ENCODE peak calls at places on chromosomes 3 and 15, in seven cellular contexts. One of them, this sample, is unnamed.

GRCh38 chr3:100630664-100631063 is 21.3 kb downstream of the ADGRG7 start:
- DNase-seq in lung: no peak
- DNase-seq in NB4: no peak
- DNase-seq in CD4-positive, alpha-beta T cell: no peak
- DNase-seq in K562: peak; percentile 22
- DNase-seq in upper lobe of left lung: no peak
- DNase-seq in pancreas: no peak
- DNase-seq in this sample: no peak

GRCh38 chr3:129161860-129162271 is 1.0 kb upstream of the ISY1 start:
- DNase-seq in pancreas: no peak
- DNase-seq in CD4-positive, alpha-beta T cell: no peak
- DNase-seq in K562: no peak
- DNase-seq in NB4: peak; percentile 56
- DNase-seq in lung: no peak
- DNase-seq in upper lobe of left lung: no peak
- DNase-seq in this sample: no peak

GRCh38 chr3:124351430-124352142 is 359.7 kb upstream of the ROPN1 start:
- DNase-seq in NB4: peak; percentile 46
- DNase-seq in CD4-positive, alpha-beta T cell: no peak
- DNase-seq in pancreas: peak; percentile 14
- DNase-seq in lung: peak; percentile 49
- DNase-seq in K562: peak; percentile 26
- DNase-seq in upper lobe of left lung: no peak
- DNase-seq in this sample: no peak

GRCh38 chr3:146814601-146815315 is 209.6 kb upstream of the PLSCR5 start:
- DNase-seq in NB4: no peak
- DNase-seq in upper lobe of left lung: no peak
- DNase-seq in K562: no peak
- DNase-seq in CD4-positive, alpha-beta T cell: no peak
- DNase-seq in lung: no peak
- DNase-seq in pancreas: no peak
- DNase-seq in this sample: no peak

GRCh38 chr3:56787784-56788256 is 13.9 kb downstream of the ARHGEF3 start:
- DNase-seq in pancreas: no peak
- DNase-seq in K562: no peak
- DNase-seq in CD4-positive, alpha-beta T cell: peak; percentile 43
- DNase-seq in upper lobe of left lung: no peak
- DNase-seq in NB4: peak; percentile 47
- DNase-seq in lung: no peak
- DNase-seq in this sample: no peak

GRCh38 chr15:35320158-35320780 is 225.7 kb downstream of the DPH6 start:
- DNase-seq in pancreas: no peak
- DNase-seq in lung: no peak
- DNase-seq in NB4: no peak
- DNase-seq in upper lobe of left lung: no peak
- DNase-seq in CD4-positive, alpha-beta T cell: no peak
- DNase-seq in K562: no peak
- DNase-seq in this sample: no peak

GRCh38 chr3:122512284-122512683 is 2.5 kb downstream of the KPNA1 start:
- DNase-seq in pancreas: no peak
- DNase-seq in upper lobe of left lung: no peak
- DNase-seq in NB4: no peak
- DNase-seq in K562: no peak
- DNase-seq in CD4-positive, alpha-beta T cell: no peak
- DNase-seq in lung: no peak
- DNase-seq in this sample: no peak

GRCh38 chr3:38651153-38651789 is 1.8 kb upstream of the SCN5A start:
- DNase-seq in lung: peak; percentile 71
- DNase-seq in upper lobe of left lung: peak; percentile 29
- DNase-seq in CD4-positive, alpha-beta T cell: peak; percentile 57
- DNase-seq in pancreas: peak; percentile 49
- DNase-seq in K562: peak; percentile 84
- DNase-seq in NB4: peak; percentile 62
- DNase-seq in this sample: no peak

GRCh38 chr3:134463676-134464611 is 21.8 kb downstream of the ANAPC13 start:
- DNase-seq in CD4-positive, alpha-beta T cell: no peak
- DNase-seq in upper lobe of left lung: no peak
- DNase-seq in pancreas: peak; percentile 34
- DNase-seq in lung: peak; percentile 47
- DNase-seq in K562: no peak
- DNase-seq in NB4: no peak
- DNase-seq in this sample: peak; percentile 70

GRCh38 chr3:49654955-49655556 is 19.1 kb upstream of the APEH start:
- DNase-seq in upper lobe of left lung: no peak
- DNase-seq in lung: no peak
- DNase-seq in pancreas: no peak
- DNase-seq in CD4-positive, alpha-beta T cell: no peak
- DNase-seq in K562: no peak
- DNase-seq in NB4: no peak
- DNase-seq in this sample: no peak

GRCh38 chr3:129119365-129120100 is 2.1 kb downstream of the RAB43 start:
- DNase-seq in K562: peak; percentile 54
- DNase-seq in CD4-positive, alpha-beta T cell: no peak
- DNase-seq in upper lobe of left lung: no peak
- DNase-seq in lung: peak; percentile 36
- DNase-seq in NB4: peak; percentile 36
- DNase-seq in pancreas: peak; percentile 56
- DNase-seq in this sample: no peak

GRCh38 chr15:64846246-64846645 is 4.5 kb downstream of the PLEKHO2 start:
- DNase-seq in CD4-positive, alpha-beta T cell: no peak
- DNase-seq in K562: no peak
- DNase-seq in upper lobe of left lung: no peak
- DNase-seq in NB4: no peak
- DNase-seq in pancreas: no peak
- DNase-seq in lung: no peak
- DNase-seq in this sample: no peak

GRCh38 chr3:197718904-197719303 is 17.8 kb downstream of the RUBCN start:
- DNase-seq in K562: no peak
- DNase-seq in lung: no peak
- DNase-seq in pancreas: no peak
- DNase-seq in upper lobe of left lung: no peak
- DNase-seq in NB4: no peak
- DNase-seq in CD4-positive, alpha-beta T cell: no peak
- DNase-seq in this sample: no peak

GRCh38 chr3:71385040-71385685 is 198.4 kb downstream of the FOXP1 start:
- DNase-seq in NB4: peak; percentile 15
- DNase-seq in CD4-positive, alpha-beta T cell: no peak
- DNase-seq in lung: no peak
- DNase-seq in upper lobe of left lung: no peak
- DNase-seq in K562: no peak
- DNase-seq in pancreas: no peak
- DNase-seq in this sample: no peak

GRCh38 chr3:197956626-197956988 is 3.4 kb upstream of the LMLN start:
- DNase-seq in NB4: peak; percentile 34
- DNase-seq in pancreas: no peak
- DNase-seq in lung: no peak
- DNase-seq in upper lobe of left lung: no peak
- DNase-seq in K562: peak; percentile 46
- DNase-seq in CD4-positive, alpha-beta T cell: no peak
- DNase-seq in this sample: no peak

GRCh38 chr3:61724183-61724582 is 162.8 kb downstream of the PTPRG start:
- DNase-seq in CD4-positive, alpha-beta T cell: no peak
- DNase-seq in lung: no peak
- DNase-seq in upper lobe of left lung: no peak
- DNase-seq in K562: no peak
- DNase-seq in pancreas: no peak
- DNase-seq in NB4: no peak
- DNase-seq in this sample: no peak

GRCh38 chr15:36612063-36612788 is 32.8 kb downstream of the CDIN1 start:
- DNase-seq in K562: no peak
- DNase-seq in lung: no peak
- DNase-seq in CD4-positive, alpha-beta T cell: no peak
- DNase-seq in upper lobe of left lung: no peak
- DNase-seq in NB4: no peak
- DNase-seq in pancreas: no peak
- DNase-seq in this sample: no peak

GRCh38 chr3:33940149-33940548 is 141.7 kb downstream of the PDCD6IP start:
- DNase-seq in pancreas: no peak
- DNase-seq in K562: peak; percentile 60
- DNase-seq in CD4-positive, alpha-beta T cell: no peak
- DNase-seq in upper lobe of left lung: no peak
- DNase-seq in NB4: no peak
- DNase-seq in lung: no peak
- DNase-seq in this sample: no peak

GRCh38 chr3:127457094-127457475 is 133.4 kb downstream of the TPRA1 start:
- DNase-seq in NB4: no peak
- DNase-seq in upper lobe of left lung: peak; percentile 86
- DNase-seq in K562: no peak
- DNase-seq in CD4-positive, alpha-beta T cell: no peak
- DNase-seq in lung: peak; percentile 44
- DNase-seq in pancreas: no peak
- DNase-seq in this sample: no peak

GRCh38 chr3:129441782-129442181 is 1.8 kb downstream of the IFT122 start:
- DNase-seq in upper lobe of left lung: no peak
- DNase-seq in CD4-positive, alpha-beta T cell: no peak
- DNase-seq in lung: no peak
- DNase-seq in NB4: peak; percentile 39
- DNase-seq in K562: no peak
- DNase-seq in pancreas: no peak
- DNase-seq in this sample: no peak

GRCh38 chr3:29170894-29171582 is 109.8 kb upstream of the RBMS3 start:
- DNase-seq in upper lobe of left lung: no peak
- DNase-seq in NB4: no peak
- DNase-seq in CD4-positive, alpha-beta T cell: no peak
- DNase-seq in lung: no peak
- DNase-seq in K562: no peak
- DNase-seq in pancreas: no peak
- DNase-seq in this sample: no peak

GRCh38 chr3:152300029-152300764 is 31.5 kb downstream of the MBNL1 start:
- DNase-seq in pancreas: no peak
- DNase-seq in NB4: no peak
- DNase-seq in lung: no peak
- DNase-seq in CD4-positive, alpha-beta T cell: no peak
- DNase-seq in upper lobe of left lung: no peak
- DNase-seq in K562: no peak
- DNase-seq in this sample: no peak

GRCh38 chr3:42148982-42149432 is 57.9 kb downstream of the TRAK1 start:
- DNase-seq in lung: no peak
- DNase-seq in NB4: peak; percentile 7
- DNase-seq in pancreas: no peak
- DNase-seq in upper lobe of left lung: no peak
- DNase-seq in K562: peak; percentile 81
- DNase-seq in CD4-positive, alpha-beta T cell: no peak
- DNase-seq in this sample: peak; percentile 61

GRCh38 chr15:70974004-70974832 is 81.6 kb downstream of the LRRC49 start:
- DNase-seq in lung: no peak
- DNase-seq in CD4-positive, alpha-beta T cell: no peak
- DNase-seq in NB4: peak; percentile 47
- DNase-seq in upper lobe of left lung: no peak
- DNase-seq in K562: peak; percentile 14
- DNase-seq in pancreas: no peak
- DNase-seq in this sample: no peak
- TF ChIP-seq CTCF in lung: no peak
- TF ChIP-seq CTCF in CD4-positive, alpha-beta T cell: no peak
- TF ChIP-seq CTCF in NB4: peak; percentile 6
- TF ChIP-seq CTCF in upper lobe of left lung: no peak
- TF ChIP-seq CTCF in K562: no peak
- TF ChIP-seq CTCF in pancreas: no peak
- TF ChIP-seq CTCF in this sample: peak; percentile 65

GRCh38 chr3:117455782-117456181 is 746.2 kb downstream of the TUSC7 start:
- DNase-seq in upper lobe of left lung: no peak
- DNase-seq in NB4: no peak
- DNase-seq in lung: no peak
- DNase-seq in pancreas: no peak
- DNase-seq in K562: no peak
- DNase-seq in CD4-positive, alpha-beta T cell: no peak
- DNase-seq in this sample: no peak

GRCh38 chr3:117454928-117455327 is 745.3 kb downstream of the TUSC7 start:
- DNase-seq in upper lobe of left lung: no peak
- DNase-seq in K562: no peak
- DNase-seq in lung: no peak
- DNase-seq in NB4: no peak
- DNase-seq in pancreas: no peak
- DNase-seq in CD4-positive, alpha-beta T cell: no peak
- DNase-seq in this sample: no peak

DNA sequence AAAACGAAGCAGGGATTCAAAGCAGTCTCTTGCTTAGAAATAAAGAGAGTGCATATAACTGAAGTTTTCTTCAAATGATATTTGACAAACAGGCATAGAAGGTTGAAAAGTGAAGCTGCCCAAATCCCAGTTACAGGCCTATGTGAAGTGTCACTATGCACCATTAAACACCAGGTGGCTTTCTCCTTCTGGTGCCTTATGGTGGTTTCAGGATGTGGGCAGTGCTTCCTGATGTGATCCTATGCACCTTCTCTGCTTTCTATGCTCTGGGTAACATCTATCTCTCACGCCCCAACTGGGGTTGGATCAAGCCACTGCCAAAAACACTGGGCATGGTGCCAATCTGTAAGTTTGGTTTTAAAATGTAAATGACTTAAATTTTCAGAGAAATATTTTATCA is 744.7 kb downstream of the TUSC7 start:
- DNase-seq in pancreas: no peak
- DNase-seq in CD4-positive, alpha-beta T cell: no peak
- DNase-seq in K562: no peak
- DNase-seq in NB4: no peak
- DNase-seq in lung: no peak
- DNase-seq in upper lobe of left lung: no peak
- DNase-seq in this sample: no peak
- TF ChIP-seq CTCF in pancreas: no peak
- TF ChIP-seq CTCF in CD4-positive, alpha-beta T cell: no peak
- TF ChIP-seq CTCF in K562: no peak
- TF ChIP-seq CTCF in NB4: no peak
- TF ChIP-seq CTCF in lung: no peak
- TF ChIP-seq CTCF in upper lobe of left lung: no peak
- TF ChIP-seq CTCF in this sample: no peak

GRCh38 chr3:195909294-195909644 is 918 bp upstream of the TNK2 start:
- DNase-seq in pancreas: no peak
- DNase-seq in upper lobe of left lung: peak; percentile 90
- DNase-seq in CD4-positive, alpha-beta T cell: no peak
- DNase-seq in NB4: peak; percentile 78
- DNase-seq in lung: no peak
- DNase-seq in K562: no peak
- DNase-seq in this sample: no peak
- TF ChIP-seq CTCF in pancreas: no peak
- TF ChIP-seq CTCF in upper lobe of left lung: no peak
- TF ChIP-seq CTCF in CD4-positive, alpha-beta T cell: no peak
- TF ChIP-seq CTCF in NB4: no peak
- TF ChIP-seq CTCF in lung: no peak
- TF ChIP-seq CTCF in K562: no peak
- TF ChIP-seq CTCF in this sample: no peak

DNA sequence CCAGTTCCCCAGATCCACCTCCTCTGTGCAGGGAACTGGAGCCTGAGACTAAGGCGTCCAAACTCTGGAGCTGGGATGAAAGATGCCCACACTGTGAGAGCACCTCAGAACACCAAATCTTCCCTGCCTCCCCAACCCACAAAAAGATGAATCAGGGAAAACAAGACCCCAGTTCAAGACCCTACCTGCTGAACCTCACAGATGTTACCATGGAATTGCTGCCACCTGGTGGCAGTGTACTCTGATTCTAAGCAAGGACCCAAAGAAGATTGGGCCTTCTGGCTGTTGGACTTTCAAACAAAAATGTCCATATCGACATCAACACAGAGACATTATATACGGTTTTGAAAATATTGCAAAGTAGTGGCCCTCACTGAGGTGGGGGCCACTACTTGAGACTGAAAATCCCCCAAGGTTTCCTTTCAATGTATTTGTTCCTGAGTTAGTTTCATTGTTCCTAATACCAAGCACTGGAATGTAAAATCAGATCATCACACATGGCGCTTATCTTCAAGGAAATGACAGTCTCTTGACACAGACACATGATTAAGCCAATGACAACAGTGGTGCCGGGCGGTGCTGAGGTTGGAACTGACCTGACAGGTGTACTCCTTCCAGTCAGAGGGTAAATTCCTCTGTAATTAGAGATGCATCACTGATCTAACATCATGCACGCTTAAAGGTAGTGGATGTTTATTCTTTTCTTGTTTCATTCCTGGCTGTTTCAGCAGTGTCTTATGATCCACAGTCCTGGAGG is 67.6 kb downstream of the SLC6A11 start:
- DNase-seq in NB4: peak; percentile 45
- DNase-seq in K562: peak; percentile 38
- DNase-seq in pancreas: no peak
- DNase-seq in upper lobe of left lung: no peak
- DNase-seq in CD4-positive, alpha-beta T cell: no peak
- DNase-seq in lung: no peak
- DNase-seq in this sample: no peak
- TF ChIP-seq CTCF in NB4: peak; percentile 47
- TF ChIP-seq CTCF in K562: peak; percentile 56
- TF ChIP-seq CTCF in pancreas: peak; percentile 15
- TF ChIP-seq CTCF in upper lobe of left lung: no peak
- TF ChIP-seq CTCF in CD4-positive, alpha-beta T cell: no peak
- TF ChIP-seq CTCF in lung: no peak
- TF ChIP-seq CTCF in this sample: peak; percentile 16